ENCODE peak calls at places on chromosomes 16 and 17, in six cellular contexts. One of them, this sample, is unnamed.
A peak's percentile ranks its signal among the peaks of the same experiment; 100 is the strongest.

GRCh38 chr17:2174048-2174447 is 119.1 kb downstream of the HIC1 start:
- DNase-seq in mesenchymal stem cell: peak; percentile 92
- DNase-seq in IMR-90: peak; percentile 83
- DNase-seq in trophoblast cell: no peak
- DNase-seq in neuronal stem cell: no peak
- DNase-seq in H1: no peak
- DNase-seq in this sample: no peak

GRCh38 chr16:85327731-85328664 is 215.7 kb upstream of the CIBAR2 start:
- DNase-seq in mesenchymal stem cell: peak; percentile 82
- DNase-seq in IMR-90: no peak
- DNase-seq in neuronal stem cell: peak; percentile 95
- DNase-seq in H1: peak; percentile 92
- DNase-seq in trophoblast cell: no peak
- DNase-seq in this sample: peak; percentile 97

GRCh38 chr17:4499431-4500187 is 928 bp downstream of the SPNS2 start:
- DNase-seq in H1: peak; percentile 75
- DNase-seq in IMR-90: no peak
- DNase-seq in mesenchymal stem cell: peak; percentile 18
- DNase-seq in neuronal stem cell: peak; percentile 36
- DNase-seq in trophoblast cell: no peak
- DNase-seq in this sample: peak; percentile 69

GRCh38 chr17:38428643-38429371 is 543 bp downstream of the ARHGAP23 start:
- DNase-seq in neuronal stem cell: no peak
- DNase-seq in mesenchymal stem cell: peak; percentile 74
- DNase-seq in trophoblast cell: no peak
- DNase-seq in H1: peak; percentile 70
- DNase-seq in IMR-90: peak; percentile 46
- DNase-seq in this sample: peak; percentile 63

GRCh38 chr17:49739662-49740271 is 24.2 kb downstream of the FAM117A start:
- DNase-seq in neuronal stem cell: no peak
- DNase-seq in trophoblast cell: no peak
- DNase-seq in H1: no peak
- DNase-seq in mesenchymal stem cell: peak; percentile 18
- DNase-seq in IMR-90: peak; percentile 16
- DNase-seq in this sample: no peak

GRCh38 chr16:15682105-15682570 is 32.1 kb downstream of the NDE1 start:
- DNase-seq in IMR-90: peak; percentile 84
- DNase-seq in trophoblast cell: peak; percentile 55
- DNase-seq in H1: peak; percentile 48
- DNase-seq in mesenchymal stem cell: peak; percentile 94
- DNase-seq in neuronal stem cell: peak; percentile 11
- DNase-seq in this sample: peak; percentile 55

GRCh38 chr16:82761858-82762257 is 135.1 kb downstream of the CDH13 start:
- DNase-seq in trophoblast cell: no peak
- DNase-seq in H1: no peak
- DNase-seq in mesenchymal stem cell: peak; percentile 61
- DNase-seq in neuronal stem cell: no peak
- DNase-seq in IMR-90: peak; percentile 38
- DNase-seq in this sample: no peak

GRCh38 chr16:63787014-63787413 is 1334.8 kb downstream of the CDH11 start:
- DNase-seq in trophoblast cell: no peak
- DNase-seq in H1: no peak
- DNase-seq in neuronal stem cell: no peak
- DNase-seq in mesenchymal stem cell: no peak
- DNase-seq in IMR-90: no peak
- DNase-seq in this sample: no peak

GRCh38 chr17:921161-921560 is 58.4 kb downstream of the NXN start:
- DNase-seq in mesenchymal stem cell: no peak
- DNase-seq in IMR-90: peak; percentile 47
- DNase-seq in neuronal stem cell: no peak
- DNase-seq in trophoblast cell: no peak
- DNase-seq in H1: no peak
- DNase-seq in this sample: no peak

GRCh38 chr17:40111221-40112128 is 10.3 kb upstream of the MSL1 start:
- DNase-seq in H1: peak; percentile 86
- DNase-seq in neuronal stem cell: no peak
- DNase-seq in trophoblast cell: peak; percentile 75
- DNase-seq in mesenchymal stem cell: peak; percentile 98
- DNase-seq in IMR-90: peak; percentile 97
- DNase-seq in this sample: peak; percentile 97

GRCh38 chr16:85418978-85419491 is 194.1 kb upstream of the GSE1 start:
- DNase-seq in mesenchymal stem cell: no peak
- DNase-seq in H1: peak; percentile 48
- DNase-seq in neuronal stem cell: no peak
- DNase-seq in trophoblast cell: no peak
- DNase-seq in IMR-90: no peak
- DNase-seq in this sample: no peak

GRCh38 chr17:15651583-15652110 is 32.1 kb upstream of the FBXW10B start:
- DNase-seq in mesenchymal stem cell: peak; percentile 99
- DNase-seq in neuronal stem cell: peak; percentile 37
- DNase-seq in IMR-90: peak; percentile 99
- DNase-seq in trophoblast cell: peak; percentile 96
- DNase-seq in H1: no peak
- DNase-seq in this sample: peak; percentile 87

GRCh38 chr16:2857451-2858244 is at the start of gene PRSS22:
- DNase-seq in H1: peak; percentile 74
- DNase-seq in trophoblast cell: peak; percentile 97
- DNase-seq in neuronal stem cell: no peak
- DNase-seq in IMR-90: peak; percentile 13
- DNase-seq in mesenchymal stem cell: peak; percentile 27
- DNase-seq in this sample: peak; percentile 74

GRCh38 chr16:83245061-83245460 is 562.7 kb upstream of the HSBP1 start:
- DNase-seq in mesenchymal stem cell: peak; percentile 3
- DNase-seq in H1: no peak
- DNase-seq in IMR-90: peak; percentile 36
- DNase-seq in neuronal stem cell: no peak
- DNase-seq in trophoblast cell: no peak
- DNase-seq in this sample: no peak

GRCh38 chr17:65008877-65009276 is 47.7 kb downstream of the GNA13 start:
- DNase-seq in neuronal stem cell: no peak
- DNase-seq in trophoblast cell: no peak
- DNase-seq in H1: no peak
- DNase-seq in IMR-90: no peak
- DNase-seq in mesenchymal stem cell: no peak
- DNase-seq in this sample: no peak

GRCh38 chr17:66414528-66415175 is 112.2 kb downstream of the PRKCA start:
- DNase-seq in neuronal stem cell: no peak
- DNase-seq in H1: no peak
- DNase-seq in IMR-90: no peak
- DNase-seq in trophoblast cell: no peak
- DNase-seq in mesenchymal stem cell: no peak
- DNase-seq in this sample: no peak

DNA sequence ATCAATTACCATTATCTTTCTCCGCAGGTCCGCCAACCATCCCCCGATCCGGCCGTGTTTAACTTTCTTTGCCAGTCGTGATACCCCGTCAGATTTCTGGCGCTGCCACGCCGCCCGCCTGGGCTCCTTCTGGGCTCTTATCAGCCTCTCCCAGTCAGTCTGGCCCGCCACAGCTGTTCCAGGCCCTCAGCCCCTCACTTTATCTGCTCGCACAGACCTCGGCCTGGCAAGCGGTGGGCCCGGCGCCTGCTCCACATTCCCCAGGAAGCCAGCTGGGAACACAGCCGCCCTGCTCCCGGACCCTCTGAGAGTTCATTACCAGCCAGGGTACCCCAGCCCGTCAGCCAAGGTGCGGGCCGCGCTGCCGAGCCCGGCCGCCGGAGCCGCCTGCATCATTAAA is 157.5 kb downstream of the ZNF423 start:
- DNase-seq in IMR-90: no peak
- DNase-seq in neuronal stem cell: no peak
- DNase-seq in mesenchymal stem cell: no peak
- DNase-seq in H1: no peak
- DNase-seq in trophoblast cell: no peak
- DNase-seq in this sample: peak; percentile 52
- H2BK5ac ChIP-seq in IMR-90: no peak overlapping the region
- H2BK5ac ChIP-seq in neuronal stem cell: no peak overlapping the region
- H2BK5ac ChIP-seq in mesenchymal stem cell: no peak overlapping the region
- H2BK5ac ChIP-seq in H1: peak overlapping the region; percentile 91
- H2BK5ac ChIP-seq in trophoblast cell: peak overlapping the region; percentile 66
- H2BK5ac ChIP-seq in this sample: no peak overlapping the region

GRCh38 chr16:22366889-22367288 is 7.5 kb downstream of the CDR2 start:
- DNase-seq in trophoblast cell: no peak
- DNase-seq in IMR-90: no peak
- DNase-seq in H1: no peak
- DNase-seq in neuronal stem cell: no peak
- DNase-seq in mesenchymal stem cell: no peak
- DNase-seq in this sample: no peak

GRCh38 chr16:22369221-22369811 is 5.1 kb downstream of the CDR2 start:
- DNase-seq in IMR-90: peak; percentile 79
- DNase-seq in H1: no peak
- DNase-seq in neuronal stem cell: no peak
- DNase-seq in mesenchymal stem cell: peak; percentile 60
- DNase-seq in trophoblast cell: no peak
- DNase-seq in this sample: no peak

GRCh38 chr16:22372882-22373661 is 1.3 kb downstream of the CDR2 start:
- DNase-seq in H1: no peak
- DNase-seq in IMR-90: no peak
- DNase-seq in mesenchymal stem cell: peak; percentile 20
- DNase-seq in neuronal stem cell: no peak
- DNase-seq in trophoblast cell: no peak
- DNase-seq in this sample: no peak

GRCh38 chr16:22373662-22374310 is 633 bp downstream of the CDR2 start:
- DNase-seq in neuronal stem cell: peak; percentile 23
- DNase-seq in trophoblast cell: peak; percentile 30
- DNase-seq in H1: no peak
- DNase-seq in mesenchymal stem cell: peak; percentile 43
- DNase-seq in IMR-90: no peak
- DNase-seq in this sample: peak; percentile 38

GRCh38 chr16:22370038-22370541 is 4.3 kb downstream of the CDR2 start:
- DNase-seq in H1: no peak
- DNase-seq in mesenchymal stem cell: peak; percentile 60
- DNase-seq in IMR-90: peak; percentile 95
- DNase-seq in neuronal stem cell: no peak
- DNase-seq in trophoblast cell: no peak
- DNase-seq in this sample: no peak
- H3K14ac ChIP-seq in H1: no peak overlapping the region
- H3K14ac ChIP-seq in mesenchymal stem cell: no peak overlapping the region
- H3K14ac ChIP-seq in IMR-90: peak overlapping the region; percentile 72
- H3K14ac ChIP-seq in neuronal stem cell: no peak overlapping the region
- H3K14ac ChIP-seq in trophoblast cell: no peak overlapping the region
- H3K14ac ChIP-seq in this sample: no peak overlapping the region

GRCh38 chr17:8288336-8289102 is at the start of gene RANGRF:
- DNase-seq in neuronal stem cell: peak; percentile 81
- DNase-seq in H1: peak; percentile 94
- DNase-seq in mesenchymal stem cell: peak; percentile 86
- DNase-seq in IMR-90: peak; percentile 75
- DNase-seq in trophoblast cell: peak; percentile 85
- DNase-seq in this sample: peak; percentile 96
- H2BK5ac ChIP-seq in neuronal stem cell: peak within 1 kb of the TSS; percentile 88
- H2BK5ac ChIP-seq in H1: peak within 1 kb of the TSS; percentile 88
- H2BK5ac ChIP-seq in mesenchymal stem cell: peak within 1 kb of the TSS; percentile 77
- H2BK5ac ChIP-seq in IMR-90: peak within 1 kb of the TSS; percentile 77
- H2BK5ac ChIP-seq in trophoblast cell: peak within 1 kb of the TSS; percentile 74
- H2BK5ac ChIP-seq in this sample: no peak within 1 kb of the TSS

GRCh38 chr16:21603920-21604319 is 4.5 kb downstream of the METTL9 start:
- DNase-seq in IMR-90: peak; percentile 54
- DNase-seq in trophoblast cell: no peak
- DNase-seq in mesenchymal stem cell: peak; percentile 72
- DNase-seq in neuronal stem cell: no peak
- DNase-seq in H1: no peak
- DNase-seq in this sample: no peak
- H3K14ac ChIP-seq in IMR-90: no peak overlapping the region
- H3K14ac ChIP-seq in trophoblast cell: no peak overlapping the region
- H3K14ac ChIP-seq in mesenchymal stem cell: no peak overlapping the region
- H3K14ac ChIP-seq in neuronal stem cell: no peak overlapping the region
- H3K14ac ChIP-seq in H1: no peak overlapping the region
- H3K14ac ChIP-seq in this sample: no peak overlapping the region

DNA sequence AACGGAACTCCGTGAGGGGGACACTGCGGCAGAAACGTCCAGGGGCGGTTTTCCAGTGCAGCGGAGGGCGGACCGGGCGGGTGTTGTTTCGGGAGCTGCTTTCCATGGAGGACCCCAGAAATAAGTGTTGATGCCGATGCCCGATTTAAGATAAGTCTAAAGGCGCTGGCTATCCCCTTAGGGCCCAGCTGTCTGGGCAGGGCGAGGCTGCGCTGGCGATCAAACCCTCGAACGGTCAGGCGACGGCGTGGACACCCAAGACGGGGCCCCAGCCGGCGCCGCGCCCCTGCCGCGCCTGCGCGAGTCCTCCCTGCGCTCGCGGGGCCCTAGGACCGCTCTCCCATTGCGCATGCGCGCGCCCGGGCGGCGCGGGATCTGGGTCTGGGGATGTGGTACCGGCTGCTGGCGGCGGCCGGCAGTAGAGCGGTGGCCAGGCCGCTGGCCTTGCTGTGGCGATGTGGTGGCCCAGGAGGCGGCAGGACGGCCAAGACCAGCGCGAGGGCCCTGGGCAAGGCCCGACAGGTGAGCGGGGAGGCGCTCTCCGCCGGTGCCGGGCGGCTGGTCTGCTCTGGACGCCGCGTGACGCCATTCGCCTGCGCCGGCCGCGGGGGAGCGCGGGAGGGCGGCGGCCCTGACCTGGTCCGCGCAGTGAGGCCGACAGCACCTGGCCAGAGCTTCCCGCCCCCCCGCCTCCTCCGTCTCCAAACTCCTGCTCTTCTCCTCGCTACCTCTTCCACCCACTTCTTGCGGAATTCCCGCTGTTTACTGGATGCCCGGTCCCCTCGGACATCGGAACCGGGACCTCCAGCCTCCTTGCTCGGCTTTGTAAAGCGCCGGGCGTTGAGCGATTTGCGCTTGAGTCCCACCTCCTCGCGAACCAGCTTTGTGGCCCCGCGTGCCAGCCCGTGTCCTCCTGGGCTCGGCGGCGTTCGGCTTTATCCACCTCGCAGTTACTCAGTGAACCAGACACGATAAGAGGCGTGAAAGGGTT is 24.0 kb downstream of the DEF8 start:
- DNase-seq in IMR-90: peak; percentile 85
- DNase-seq in H1: peak; percentile 95
- DNase-seq in trophoblast cell: peak; percentile 93
- DNase-seq in neuronal stem cell: peak; percentile 94
- DNase-seq in mesenchymal stem cell: peak; percentile 89
- DNase-seq in this sample: peak; percentile 90
- H2BK5ac ChIP-seq in IMR-90: peak overlapping the region; percentile 89
- H2BK5ac ChIP-seq in H1: peak overlapping the region; percentile 100
- H2BK5ac ChIP-seq in trophoblast cell: peak overlapping the region; percentile 97
- H2BK5ac ChIP-seq in neuronal stem cell: peak overlapping the region; percentile 30
- H2BK5ac ChIP-seq in mesenchymal stem cell: peak overlapping the region; percentile 90
- H2BK5ac ChIP-seq in this sample: peak overlapping the region; percentile 98

This sample was measured in H9.